ENCODE peak calls at places on chromosomes 4 and X, in five cellular contexts. X is SK-N-SH, N is upper lobe of left lung, F is stomach, A is suprapubic skin. V is an unnamed sample.

GRCh38 chr4:4986856-4987255 is 32.4 kb downstream of the CYTL1 start:
- DNase-seq in X (no peak), N (no peak), F (no peak), A (no peak), V (no peak)

GRCh38 chrX:21989415-21989814 is 42.7 kb upstream of the PHEX start:
- DNase-seq in X (no peak), N (no peak), F (no peak), A (no peak), V (peak)

GRCh38 chr4:38488891-38489861 is 174.8 kb upstream of the KLF3 start:
- DNase-seq in X (no peak), N (no peak), F (no peak), A (no peak), V (no peak)

GRCh38 chr4:130395871-130396270 is 1299.9 kb downstream of the C4orf33 start:
- DNase-seq in X (no peak), N (no peak), F (no peak), A (no peak), V (no peak)

GRCh38 chr4:153221783-153222161 is 17.5 kb downstream of the TRIM2 start:
- DNase-seq in X (no peak), N (no peak), F (no peak), A (no peak), V (no peak)

GRCh38 chr4:127145001-127145400 is 487.8 kb upstream of the INTU start:
- DNase-seq in X (no peak), N (no peak), F (no peak), A (no peak), V (no peak)

GRCh38 chr4:59175588-59175987 is 2024.5 kb upstream of the ADGRL3 start:
- DNase-seq in X (no peak), N (no peak), F (no peak), A (no peak), V (no peak)

GRCh38 chr4:129163427-129163826 is 67.5 kb downstream of the C4orf33 start:
- DNase-seq in X (no peak), N (no peak), F (no peak), A (no peak), V (no peak)

GRCh38 chrX:10676239-10676971 is 56.0 kb upstream of the MID1 start:
- DNase-seq in X (no peak), N (no peak), F (no peak), A (no peak), V (no peak)

GRCh38 chrX:18288716-18289115 is 65.8 kb downstream of the SCML2 start:
- DNase-seq in X (no peak), N (no peak), F (no peak), A (no peak), V (no peak)

GRCh38 chr4:113559947-113560346 is 201.6 kb downstream of the CAMK2D start:
- DNase-seq in X (no peak), N (no peak), F (no peak), A (no peak), V (no peak)

GRCh38 chrX:136353519-136354095 is 52.8 kb downstream of the ADGRG4 start:
- DNase-seq in X (no peak), N (no peak), F (no peak), A (no peak), V (no peak)

GRCh38 chr4:57055873-57056272 is 54.3 kb downstream of the IGFBP7 start:
- DNase-seq in X (peak), N (peak), F (no peak), A (no peak), V (no peak)

GRCh38 chr4:138859249-138859648 is 156.3 kb upstream of the NOCT start:
- DNase-seq in X (no peak), N (no peak), F (peak), A (no peak), V (no peak)

GRCh38 chr4:138851626-138852443 is 163.7 kb upstream of the NOCT start:
- DNase-seq in X (no peak), N (no peak), F (no peak), A (no peak), V (no peak)

GRCh38 chr4:138861130-138861529 is 154.5 kb upstream of the NOCT start:
- DNase-seq in X (no peak), N (no peak), F (no peak), A (no peak), V (no peak)

GRCh38 chr4:138858419-138858818 is 157.2 kb upstream of the NOCT start:
- DNase-seq in X (no peak), N (no peak), F (no peak), A (no peak), V (no peak)

DNA sequence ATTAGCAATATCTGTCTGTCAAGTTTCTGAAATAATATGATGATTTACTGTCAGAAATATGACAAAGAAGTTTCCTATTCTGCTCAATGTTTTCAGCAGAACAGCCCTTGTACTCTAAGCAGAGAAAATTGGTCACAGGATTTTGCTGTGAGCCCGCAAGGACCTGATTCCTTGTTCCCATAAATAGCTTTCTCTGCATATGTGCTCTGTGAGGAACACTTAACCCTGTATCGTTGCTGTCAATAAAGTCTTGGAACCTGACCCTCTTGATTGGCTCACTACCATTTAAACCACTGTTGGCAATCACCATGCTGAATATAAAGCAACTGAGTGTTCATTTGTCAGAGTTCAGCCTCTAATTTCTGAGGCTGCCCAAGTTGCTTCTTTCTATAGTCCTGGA is 158.2 kb upstream of the NOCT start:
- DNase-seq in X (no peak), N (no peak), F (no peak), A (no peak), V (no peak)
- H3K27ac ChIP-seq in X (no peak), N (no peak), F (no peak), A (no peak), V (no peak)

DNA sequence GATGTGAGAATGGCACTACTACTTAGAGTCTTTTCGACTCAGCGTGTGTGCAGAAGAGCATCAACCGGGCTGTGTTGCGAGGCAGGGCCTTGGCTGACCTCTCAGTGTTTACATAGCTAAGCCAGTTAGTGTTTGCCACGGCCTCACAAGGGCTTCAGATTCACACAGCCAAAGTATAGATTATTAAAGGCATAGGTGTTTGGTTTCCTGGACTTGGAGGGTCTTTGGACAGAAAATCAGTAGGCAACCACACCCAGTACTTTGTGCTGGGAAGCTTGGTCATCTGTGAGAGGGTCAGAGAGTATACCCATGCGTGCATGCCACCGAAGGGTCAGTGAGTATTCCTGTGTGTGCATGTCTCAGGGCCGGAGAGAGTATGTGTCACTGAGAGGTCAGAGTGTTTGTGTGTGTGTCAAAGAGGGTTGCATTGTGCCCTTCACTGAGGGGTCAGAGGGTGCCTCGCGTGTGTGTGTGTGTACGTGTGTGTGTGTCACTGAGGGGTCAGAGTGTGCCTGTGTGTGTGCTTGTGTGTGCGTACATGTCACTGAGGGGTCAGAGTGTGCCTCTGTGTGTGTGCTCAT is 69.7 kb upstream of the MSANTD1 start:
- DNase-seq in X (no peak), N (no peak), F (peak), A (no peak), V (no peak)
- TF ChIP-seq POLR2AphosphoS5 in X (no peak), N (no peak), F (no peak), A (no peak), V (no peak)

DNA sequence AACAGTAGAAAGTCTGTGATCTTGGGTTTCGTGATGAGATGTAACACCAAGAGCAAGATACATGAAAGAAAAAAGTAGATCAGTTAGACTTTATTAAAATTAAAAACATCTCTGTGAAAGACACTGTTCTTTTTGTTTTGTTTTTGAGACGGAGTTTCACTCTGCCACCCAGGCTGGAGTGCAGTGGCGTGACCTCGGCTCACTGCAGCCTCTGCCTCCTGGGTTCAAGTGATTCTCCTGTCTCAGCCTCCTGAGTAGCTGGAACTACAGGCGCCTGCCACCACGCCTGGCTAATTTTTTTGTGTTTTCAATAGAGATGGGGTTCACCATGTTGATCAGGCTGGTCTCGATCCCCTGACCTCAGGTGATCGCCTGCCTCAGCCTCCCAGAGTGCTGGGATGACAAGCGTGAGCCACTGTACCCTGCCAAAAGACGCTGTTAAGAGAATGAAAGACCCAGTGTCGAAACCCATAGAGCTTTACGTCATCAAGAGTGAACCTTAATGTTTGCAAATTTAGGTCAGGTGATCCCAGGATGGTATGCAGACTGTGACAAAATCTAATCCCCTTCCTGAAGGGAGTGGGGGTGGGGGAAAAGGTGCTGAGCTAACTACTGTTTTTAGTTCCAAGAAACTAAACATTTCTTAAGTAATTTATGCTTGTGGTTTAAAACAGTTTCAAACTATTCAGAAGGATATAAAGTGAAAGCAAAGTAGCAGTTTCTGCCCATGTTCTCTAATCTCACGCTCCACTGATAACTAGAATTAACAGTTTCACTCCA is 8.0 kb downstream of the OFD1 start:
- DNase-seq in X (no peak), N (no peak), F (no peak), A (no peak), V (peak)
- H3K27ac ChIP-seq in X (no peak), N (peak), F (peak), A (no peak), V (peak)

GRCh38 chr4:141046255-141046654 is 87.0 kb downstream of the RNF150 start:
- DNase-seq in X (no peak), N (no peak), F (no peak), A (no peak), V (no peak)
- TF ChIP-seq POLR2AphosphoS5 in X (peak), N (no peak), F (peak), A (no peak), V (no peak)

V was measured in HL-60.